ENCODE peak calls at places on chromosomes 7 and 10, in nine cellular contexts. H is Caco-2; V is Peyer's patch; U is cardiac muscle cell; L is HCT116; N is OCI-LY7; Q is adrenal gland; G is pancreas; I is CD8-positive, alpha-beta T cell. F is an unnamed sample. For H3K4me1, the result is how much of the 10 kb centered on the place peaks cover.

GRCh38 chr10:99667108-99667751 is 7.9 kb downstream of the ENTPD7 start:
- DNase-seq in H (peak), V (no peak), U (no peak), L (peak), N (no peak), Q (peak), G (no peak), I (no peak), F (no peak)

GRCh38 chr7:47255007-47255406 is 326.9 kb downstream of the TNS3 start:
- DNase-seq in H (no peak), V (no peak), U (no peak), L (no peak), N (no peak), Q (no peak), G (no peak), I (no peak), F (no peak)

GRCh38 chr10:78336402-78336791 is 302.7 kb downstream of the RPS24 start:
- DNase-seq in H (no peak), V (peak), U (no peak), L (no peak), N (no peak), Q (no peak), G (no peak), I (no peak), F (no peak)

GRCh38 chr7:2529161-2530075 is 9.8 kb downstream of the LFNG start:
- DNase-seq in H (no peak), V (peak), U (no peak), L (no peak), N (peak), Q (peak), G (peak), I (peak), F (peak)

GRCh38 chr7:109836016-109836415 is 1254.9 kb upstream of the LRRN3 start:
- DNase-seq in H (no peak), V (no peak), U (no peak), L (no peak), N (no peak), Q (no peak), G (no peak), I (no peak), F (no peak)

GRCh38 chr7:151199196-151199874 is 11.0 kb downstream of the H2BK1 start:
- DNase-seq in H (no peak), V (no peak), U (no peak), L (no peak), N (no peak), Q (no peak), G (no peak), I (no peak), F (no peak)

GRCh38 chr7:5396999-5397656 is 26.5 kb downstream of the TNRC18 start:
- DNase-seq in H (no peak), V (peak), U (no peak), L (peak), N (peak), Q (peak), G (peak), I (peak), F (peak)

GRCh38 chr10:49187950-49188761 is at the start of gene TMEM273:
- DNase-seq in H (no peak), V (peak), U (no peak), L (no peak), N (peak), Q (peak), G (no peak), I (no peak), F (peak)

GRCh38 chr10:116631871-116632295 is 11.1 kb downstream of the PNLIPRP2 start:
- DNase-seq in H (no peak), V (no peak), U (no peak), L (no peak), N (no peak), Q (no peak), G (no peak), I (no peak), F (no peak)

GRCh38 chr10:60827791-60828488 is 49.7 kb downstream of the CDK1 start:
- DNase-seq in H (no peak), V (no peak), U (no peak), L (no peak), N (no peak), Q (no peak), G (no peak), I (no peak), F (no peak)

GRCh38 chr7:57449904-57450303 is at the start of gene ZNF716:
- DNase-seq in H (no peak), V (no peak), U (no peak), L (no peak), N (no peak), Q (no peak), G (no peak), I (no peak), F (no peak)

GRCh38 chr7:1893025-1893424 is 222.9 kb downstream of the ELFN1 start:
- DNase-seq in H (no peak), V (no peak), U (no peak), L (no peak), N (no peak), Q (no peak), G (no peak), I (no peak), F (no peak)

GRCh38 chr10:559767-560047 is 129.8 kb downstream of the DIP2C start:
- DNase-seq in H (no peak), V (no peak), U (no peak), L (no peak), N (no peak), Q (no peak), G (no peak), I (no peak), F (no peak)

GRCh38 chr10:129470103-129470851 is 3.2 kb downstream of the MGMT start:
- DNase-seq in H (peak), V (no peak), U (no peak), L (no peak), N (no peak), Q (no peak), G (no peak), I (no peak), F (no peak)

GRCh38 chr7:130903358-130903974 is 169.5 kb upstream of the KLF14 start:
- DNase-seq in H (no peak), V (no peak), U (no peak), L (no peak), N (no peak), Q (peak), G (no peak), I (no peak), F (no peak)
- H3K4me1 ChIP-seq in H (under half), V (under half), U (under half), L (half or more), N (under half), Q (under half), G (under half), I (under half), F (half or more)

GRCh38 chr7:10412426-10413019 is 561.1 kb upstream of the PHF14 start:
- DNase-seq in H (peak), V (no peak), U (peak), L (peak), N (peak), Q (peak), G (no peak), I (no peak), F (no peak)
- TF ChIP-seq CTCF in H (peak), V (peak), U (peak), L (peak), N (peak), Q (peak), G (peak), I (peak), F (no peak)

DNA sequence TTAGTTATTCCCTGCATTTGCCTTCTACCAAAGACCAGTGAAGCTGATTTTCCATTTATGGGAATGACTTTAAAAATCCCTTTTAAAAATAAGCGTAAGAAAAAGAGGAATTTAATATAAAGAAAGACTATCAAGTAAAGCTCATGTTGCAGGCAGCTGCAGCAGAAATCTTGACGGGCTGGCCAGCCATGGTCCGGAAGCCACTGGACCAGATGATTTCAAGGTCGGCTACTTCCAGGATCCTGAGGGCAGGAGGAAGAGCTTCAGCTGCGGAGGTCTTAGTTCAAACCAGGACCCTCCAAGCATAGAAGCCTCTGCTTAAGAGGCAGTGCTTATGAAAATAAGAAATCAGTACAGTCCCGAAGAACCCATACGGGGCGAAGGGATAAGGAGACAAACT is 220.2 kb upstream of the CELF2 start:
- DNase-seq in H (no peak), V (no peak), U (no peak), L (no peak), N (no peak), Q (no peak), G (no peak), I (no peak), F (no peak)
- H3K4me3 ChIP-seq in H (no peak), V (no peak), U (no peak), L (no peak), N (no peak), Q (no peak), G (no peak), I (no peak), F (no peak)

DNA sequence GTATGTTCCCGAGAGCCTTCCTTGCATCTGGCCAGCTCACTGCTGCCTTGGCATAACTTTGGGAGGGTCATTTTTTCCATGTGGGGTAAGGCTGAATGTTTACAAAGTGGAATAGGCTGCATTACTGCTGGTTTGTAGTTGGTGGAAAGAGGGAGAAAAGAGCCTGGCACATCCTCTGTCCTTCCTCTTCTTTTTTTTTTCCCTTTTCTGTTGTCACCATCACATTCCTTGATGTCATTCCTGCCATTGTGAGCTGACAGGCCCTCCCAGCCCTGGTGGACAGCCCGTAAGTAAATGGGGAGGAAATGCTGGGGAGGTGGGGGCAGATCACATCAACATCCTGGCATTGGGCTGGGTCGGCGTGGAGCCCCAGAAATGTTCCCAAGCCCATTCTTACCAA is at the start of gene GARIN1A:
- DNase-seq in H (no peak), V (no peak), U (no peak), L (no peak), N (no peak), Q (no peak), G (no peak), I (no peak), F (no peak)
- H3K4me1 ChIP-seq in H (under half), V (under half), U (under half), L (under half), N (under half), Q (under half), G (under half), I (under half), F (under half)

F was measured in mucosa of descending colon.